ENCODE peak calls at places on chromosomes 6 and 20, in four cellular contexts. One of them, this sample, is unnamed.

GRCh38 chr6:18025591-18025990 is 38.2 kb upstream of the KIF13A start:
- DNase-seq in heart right ventricle: no peak
- DNase-seq in H9: no peak
- DNase-seq in thoracic aorta: no peak
- DNase-seq in this sample: no peak

GRCh38 chr6:88808381-88808780 is 155.0 kb downstream of the RNGTT start:
- DNase-seq in thoracic aorta: no peak
- DNase-seq in H9: no peak
- DNase-seq in heart right ventricle: no peak
- DNase-seq in this sample: no peak

GRCh38 chr6:32047855-32048766 is 9.9 kb downstream of the CYP21A2 start:
- DNase-seq in H9: peak
- DNase-seq in thoracic aorta: no peak
- DNase-seq in heart right ventricle: peak
- DNase-seq in this sample: peak

GRCh38 chr6:107728564-107728897 is 95.6 kb downstream of the SCML4 start:
- DNase-seq in heart right ventricle: no peak
- DNase-seq in H9: no peak
- DNase-seq in thoracic aorta: no peak
- DNase-seq in this sample: no peak

GRCh38 chr6:130680118-130680517 is 147.1 kb upstream of the SMLR1 start:
- DNase-seq in thoracic aorta: no peak
- DNase-seq in H9: no peak
- DNase-seq in heart right ventricle: no peak
- DNase-seq in this sample: no peak

GRCh38 chr6:24205020-24205492 is 79.0 kb downstream of the NRSN1 start:
- DNase-seq in heart right ventricle: no peak
- DNase-seq in thoracic aorta: no peak
- DNase-seq in H9: no peak
- DNase-seq in this sample: peak

GRCh38 chr20:18055261-18055660 is 2.5 kb downstream of the OVOL2 start:
- DNase-seq in heart right ventricle: no peak
- DNase-seq in H9: peak
- DNase-seq in thoracic aorta: no peak
- DNase-seq in this sample: no peak

GRCh38 chr6:133359760-133360159 is 118.6 kb downstream of the EYA4 start:
- DNase-seq in heart right ventricle: no peak
- DNase-seq in thoracic aorta: no peak
- DNase-seq in H9: no peak
- DNase-seq in this sample: no peak

GRCh38 chr6:122789862-122790739 is 1.0 kb downstream of the SMPDL3A start:
- DNase-seq in H9: peak
- DNase-seq in thoracic aorta: no peak
- DNase-seq in heart right ventricle: no peak
- DNase-seq in this sample: no peak

GRCh38 chr6:111418971-111419693 is 63.9 kb downstream of the REV3L start:
- DNase-seq in heart right ventricle: no peak
- DNase-seq in thoracic aorta: no peak
- DNase-seq in H9: no peak
- DNase-seq in this sample: no peak

GRCh38 chr6:139597781-139598368 is 223.4 kb upstream of the CITED2 start:
- DNase-seq in heart right ventricle: peak
- DNase-seq in thoracic aorta: peak
- DNase-seq in H9: no peak
- DNase-seq in this sample: no peak

GRCh38 chr6:169494038-169494437 is 207.8 kb downstream of the WDR27 start:
- DNase-seq in H9: no peak
- DNase-seq in heart right ventricle: no peak
- DNase-seq in thoracic aorta: no peak
- DNase-seq in this sample: no peak

GRCh38 chr20:33803921-33804337 is 7.2 kb upstream of the CHMP4B start:
- DNase-seq in H9: no peak
- DNase-seq in heart right ventricle: no peak
- DNase-seq in thoracic aorta: no peak
- DNase-seq in this sample: no peak

GRCh38 chr20:11447371-11448100 is 470.2 kb upstream of the BTBD3 start:
- DNase-seq in thoracic aorta: no peak
- DNase-seq in heart right ventricle: no peak
- DNase-seq in H9: no peak
- DNase-seq in this sample: no peak

GRCh38 chr6:87922947-87923330 is 124.7 kb upstream of the SPACA1 start:
- DNase-seq in heart right ventricle: no peak
- DNase-seq in thoracic aorta: no peak
- DNase-seq in H9: no peak
- DNase-seq in this sample: no peak

GRCh38 chr20:47350691-47351545 is 5.6 kb downstream of the ZMYND8 start:
- DNase-seq in H9: no peak
- DNase-seq in thoracic aorta: no peak
- DNase-seq in heart right ventricle: no peak
- DNase-seq in this sample: no peak

GRCh38 chr20:6665621-6666345 is 101.7 kb upstream of the BMP2 start:
- DNase-seq in thoracic aorta: no peak
- DNase-seq in H9: no peak
- DNase-seq in heart right ventricle: no peak
- DNase-seq in this sample: no peak

GRCh38 chr6:3918474-3918873 is 69.3 kb downstream of the FAM50B start:
- DNase-seq in heart right ventricle: no peak
- DNase-seq in thoracic aorta: no peak
- DNase-seq in H9: no peak
- DNase-seq in this sample: no peak

GRCh38 chr6:157068691-157069228 is 254.6 kb downstream of the TMEM242 start:
- DNase-seq in H9: no peak
- DNase-seq in heart right ventricle: no peak
- DNase-seq in thoracic aorta: no peak
- DNase-seq in this sample: no peak

DNA sequence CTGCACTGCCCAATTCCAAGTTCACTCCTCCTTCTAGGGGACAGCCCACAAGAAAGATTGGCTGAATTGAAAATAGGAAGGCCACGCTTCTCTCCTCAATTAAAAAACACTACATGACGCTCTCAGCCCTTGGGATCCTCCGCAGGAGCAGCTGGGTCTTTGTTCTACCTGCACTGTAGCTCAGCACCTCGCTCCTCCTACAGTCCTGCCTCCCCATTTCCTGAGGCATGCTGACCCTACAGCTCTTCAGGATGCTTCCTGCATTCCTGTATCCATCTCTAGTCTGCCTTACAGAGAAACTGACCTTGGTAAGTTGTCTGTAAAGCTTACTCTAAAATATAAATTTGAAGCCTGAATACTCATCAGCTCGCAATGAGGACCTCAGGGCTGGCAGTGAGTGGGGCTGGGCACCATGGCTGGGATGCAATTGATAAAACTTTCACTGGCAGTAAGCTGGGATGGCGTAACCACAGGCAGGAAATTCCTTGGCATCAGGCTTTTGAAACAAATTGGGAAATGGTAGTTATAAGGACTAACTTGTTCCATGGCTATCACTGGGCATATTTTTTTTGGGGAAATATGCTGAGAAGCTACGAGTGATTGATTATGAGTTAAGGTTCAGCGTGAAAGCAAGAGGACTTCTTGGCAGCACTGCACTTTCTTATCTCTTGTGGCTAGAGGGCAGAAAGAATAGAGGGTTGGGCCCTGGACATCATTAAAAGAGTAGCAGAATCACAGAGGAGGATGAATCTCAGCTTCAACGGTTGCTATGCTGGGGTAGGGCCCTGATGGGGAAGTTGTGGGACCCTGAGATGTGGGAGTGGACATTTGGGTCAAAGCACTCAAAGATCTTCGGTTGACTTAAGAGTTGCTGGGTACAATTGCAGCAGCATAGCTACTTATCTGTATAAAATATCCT is 11.8 kb upstream of the SIRPB1 start:
- DNase-seq in heart right ventricle: no peak
- DNase-seq in thoracic aorta: no peak
- DNase-seq in H9: peak
- DNase-seq in this sample: peak
- H3K27ac ChIP-seq in heart right ventricle: no peak
- H3K27ac ChIP-seq in thoracic aorta: no peak
- H3K27ac ChIP-seq in H9: no peak
- H3K27ac ChIP-seq in this sample: no peak

GRCh38 chr6:43521836-43522235 is 4.9 kb downstream of the POLR1C start:
- DNase-seq in heart right ventricle: no peak
- DNase-seq in thoracic aorta: no peak
- DNase-seq in H9: no peak
- DNase-seq in this sample: no peak

GRCh38 chr6:43520097-43520496 is 3.2 kb downstream of the POLR1C start:
- DNase-seq in H9: no peak
- DNase-seq in heart right ventricle: no peak
- DNase-seq in thoracic aorta: no peak
- DNase-seq in this sample: no peak

GRCh38 chr6:43523282-43523681 is 6.4 kb downstream of the POLR1C start:
- DNase-seq in thoracic aorta: no peak
- DNase-seq in H9: no peak
- DNase-seq in heart right ventricle: no peak
- DNase-seq in this sample: no peak

GRCh38 chr6:43522547-43523263 is 5.8 kb downstream of the POLR1C start:
- DNase-seq in H9: no peak
- DNase-seq in thoracic aorta: no peak
- DNase-seq in heart right ventricle: no peak
- DNase-seq in this sample: no peak

GRCh38 chr6:43524483-43524961 is 7.6 kb downstream of the POLR1C start:
- DNase-seq in H9: no peak
- DNase-seq in thoracic aorta: no peak
- DNase-seq in heart right ventricle: no peak
- DNase-seq in this sample: no peak
- H3K27ac ChIP-seq in H9: no peak
- H3K27ac ChIP-seq in thoracic aorta: no peak
- H3K27ac ChIP-seq in heart right ventricle: no peak
- H3K27ac ChIP-seq in this sample: no peak

DNA sequence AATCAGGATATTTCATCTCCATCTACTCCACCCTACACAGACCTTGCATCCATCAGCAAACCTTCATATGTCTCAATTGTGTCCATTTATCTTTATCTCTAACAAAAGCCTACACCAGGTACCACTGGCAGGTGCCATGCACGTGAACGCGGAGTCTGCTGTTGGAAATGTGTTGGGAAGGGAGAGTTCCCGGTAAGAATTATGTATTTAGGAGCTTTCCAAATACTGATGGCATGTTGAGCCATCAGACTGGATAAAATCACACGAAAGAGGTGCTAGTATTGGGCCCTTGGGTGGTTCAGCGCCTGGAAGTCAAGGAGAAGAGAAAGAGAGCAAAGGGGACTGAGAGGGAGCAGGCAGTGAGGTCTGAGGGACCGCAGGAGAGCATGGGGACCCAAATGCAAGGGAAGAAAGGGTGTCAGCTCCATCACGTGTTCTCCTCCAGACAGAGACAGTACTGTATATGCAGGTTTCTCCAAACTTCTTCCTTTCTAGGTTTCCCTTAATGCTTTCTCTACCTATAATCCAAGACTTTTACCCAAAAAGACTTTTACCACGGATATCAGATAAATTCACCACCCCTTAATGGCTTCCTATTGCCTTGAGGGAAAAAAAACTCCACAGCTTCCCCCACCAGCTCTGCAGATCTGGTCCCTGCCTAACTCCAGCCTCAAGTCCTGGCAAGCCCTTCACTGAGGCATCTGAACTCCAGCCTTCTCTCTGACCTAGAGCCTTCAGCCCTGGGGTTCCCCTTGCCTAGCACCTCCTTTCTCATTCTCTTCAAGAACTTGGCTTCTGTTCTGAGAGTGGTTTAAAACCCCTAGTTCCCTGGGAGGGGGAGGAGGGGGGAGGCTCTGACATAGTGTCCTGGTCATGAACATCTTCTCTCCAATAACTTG is 4.8 kb upstream of the ZNF217 start:
- DNase-seq in heart right ventricle: no peak
- DNase-seq in H9: no peak
- DNase-seq in thoracic aorta: no peak
- DNase-seq in this sample: no peak
- H3K27ac ChIP-seq in heart right ventricle: no peak
- H3K27ac ChIP-seq in H9: no peak
- H3K27ac ChIP-seq in thoracic aorta: no peak
- H3K27ac ChIP-seq in this sample: no peak

GRCh38 chr6:151534576-151534975 is 40.8 kb downstream of the CCDC170 start:
- DNase-seq in heart right ventricle: no peak
- DNase-seq in H9: no peak
- DNase-seq in thoracic aorta: no peak
- DNase-seq in this sample: no peak
- H3K27ac ChIP-seq in heart right ventricle: no peak
- H3K27ac ChIP-seq in H9: no peak
- H3K27ac ChIP-seq in thoracic aorta: no peak
- H3K27ac ChIP-seq in this sample: no peak

DNA sequence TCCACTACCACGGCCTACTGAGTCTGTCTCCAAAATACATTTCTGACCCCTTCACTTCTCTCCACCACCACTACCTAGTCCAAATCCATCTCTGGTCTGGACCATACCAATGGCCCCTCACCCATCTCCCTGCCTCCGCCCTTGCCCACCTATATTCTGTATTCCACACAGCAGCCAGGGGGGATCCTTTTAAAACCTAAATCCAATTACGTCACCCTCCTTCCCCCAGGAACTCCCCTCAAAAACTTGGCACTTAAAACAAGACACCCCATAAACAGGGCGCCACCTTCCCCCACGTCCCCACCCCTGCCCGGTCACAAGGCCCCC is 680 bp downstream of the PDRG1 start:
- DNase-seq in heart right ventricle: no peak
- DNase-seq in thoracic aorta: no peak
- DNase-seq in H9: no peak
- DNase-seq in this sample: no peak
- H3K27ac ChIP-seq in heart right ventricle: peak
- H3K27ac ChIP-seq in thoracic aorta: peak
- H3K27ac ChIP-seq in H9: no peak
- H3K27ac ChIP-seq in this sample: no peak